ENCODE peak calls at places on chromosomes 16 and 17, in eight cellular contexts. X, C, A, W, E, S, U and M are unnamed samples.

GRCh38 chr16:46650224-46650623 is 29.0 kb upstream of the SHCBP1 start:
- DNase-seq in A (no peak), S (no peak), U (no peak), X (no peak), W (no peak), C (no peak), E (no peak), M (no peak)

GRCh38 chr16:78129349-78129748 is 29.9 kb downstream of the WWOX start:
- DNase-seq in C (no peak), A (no peak), E (no peak), X (no peak), S (no peak), U (no peak), W (no peak), M (no peak)

GRCh38 chr16:626787-627457 is 3.9 kb upstream of the WFIKKN1 start:
- DNase-seq in C (no peak), W (peak), X (no peak), A (no peak), S (peak), U (peak), E (no peak), M (no peak)

GRCh38 chr16:30637952-30638351 is 12.8 kb upstream of the PRR14 start:
- DNase-seq in A (no peak), U (no peak), S (no peak), W (no peak), X (no peak), C (peak), E (no peak), M (peak)

GRCh38 chr17:5871666-5872065 is 198.5 kb upstream of the WSCD1 start:
- DNase-seq in W (no peak), C (no peak), X (no peak), A (no peak), E (no peak), S (no peak), U (no peak), M (no peak)

GRCh38 chr17:11996722-11997146 is 541 bp downstream of the ZNF18 start:
- DNase-seq in C (peak), A (no peak), E (peak), W (peak), S (no peak), U (no peak), X (no peak), M (peak)

GRCh38 chr16:6209355-6209930 is 1111.8 kb upstream of the EEF2KMT start:
- DNase-seq in C (no peak), A (no peak), S (no peak), W (no peak), U (no peak), X (no peak), E (no peak), M (no peak)

GRCh38 chr16:11682655-11683096 is 14.4 kb downstream of the SNN start:
- DNase-seq in E (no peak), C (peak), U (peak), S (no peak), X (no peak), A (no peak), W (peak), M (no peak)

GRCh38 chr17:57924677-57925076 is 30.5 kb downstream of the CUEDC1 start:
- DNase-seq in W (no peak), A (no peak), S (no peak), X (no peak), C (no peak), E (no peak), U (no peak), M (no peak)

GRCh38 chr16:3857189-3858013 is 23.1 kb downstream of the CREBBP start:
- DNase-seq in C (no peak), S (no peak), X (no peak), E (peak), W (no peak), U (no peak), A (no peak), M (no peak)

GRCh38 chr16:85316321-85316919 is 204.1 kb upstream of the CIBAR2 start:
- DNase-seq in E (no peak), X (peak), C (peak), S (no peak), W (no peak), A (peak), U (peak), M (peak)

GRCh38 chr17:75048396-75048933 is 1.4 kb downstream of the KCTD2 start:
- DNase-seq in C (no peak), X (no peak), W (no peak), E (no peak), S (no peak), U (no peak), A (no peak), M (no peak)

GRCh38 chr16:4309102-4309832 is 6.6 kb upstream of the GLIS2 start:
- DNase-seq in E (no peak), U (no peak), A (no peak), C (no peak), X (no peak), W (no peak), S (no peak), M (no peak)

GRCh38 chr17:44903012-44903685 is 3.9 kb upstream of the EFTUD2 start:
- DNase-seq in E (no peak), C (no peak), W (no peak), A (no peak), S (no peak), U (no peak), X (no peak), M (no peak)

GRCh38 chr17:8466466-8466865 is 30.8 kb downstream of the NDEL1 start:
- DNase-seq in C (no peak), U (no peak), A (no peak), E (no peak), X (no peak), S (no peak), W (no peak), M (no peak)

GRCh38 chr17:70137451-70138230 is 31.7 kb upstream of the KCNJ2 start:
- DNase-seq in W (no peak), U (peak), S (peak), E (peak), X (no peak), A (no peak), C (peak), M (peak)

GRCh38 chr16:12191102-12191501 is 214.6 kb downstream of the SNX29 start:
- DNase-seq in S (no peak), C (no peak), X (peak), A (no peak), E (no peak), W (no peak), U (no peak), M (no peak)

GRCh38 chr16:28131210-28131609 is 67.7 kb upstream of the GSG1L start:
- DNase-seq in U (no peak), W (no peak), S (no peak), X (no peak), E (no peak), A (no peak), C (no peak), M (no peak)